ENCODE peak calls at places on chromosome 13, in nine cellular contexts. N is T-helper 22 cell, V is head of caudate nucleus, Z is endodermal cell, J is NCI-H774, P is T-helper 17 cell, L is heart right ventricle, H is endothelial cell, C is GM10248. W is an unnamed sample.
A peak's percentile ranks its signal among the peaks of the same experiment; 100 is the strongest.

GRCh38 chr13:60976367-60976766 is 439.3 kb downstream of the PCDH20 start:
- DNase-seq in N (no peak), V (no peak), Z (no peak), J (no peak), P (no peak), L (no peak), H (no peak), C (no peak), W (peak; percentile 64)

GRCh38 chr13:110472904-110473563 is 88.5 kb downstream of the RAB20 start:
- DNase-seq in N (no peak), V (no peak), Z (no peak), J (no peak), P (no peak), L (no peak), H (no peak), C (no peak), W (no peak)

GRCh38 chr13:108086678-108087077 is 128.7 kb downstream of the LIG4 start:
- DNase-seq in N (no peak), V (no peak), Z (peak; percentile 75), J (no peak), P (no peak), L (no peak), H (peak; percentile 8), C (no peak), W (no peak)

GRCh38 chr13:93472296-93472695 is 245.7 kb downstream of the GPC6 start:
- DNase-seq in N (no peak), V (no peak), Z (no peak), J (no peak), P (no peak), L (no peak), H (no peak), C (no peak), W (no peak)

GRCh38 chr13:102128216-102128800 is 273.5 kb downstream of the FGF14 start:
- DNase-seq in N (no peak), V (no peak), Z (peak; percentile 50), J (no peak), P (no peak), L (no peak), H (no peak), C (no peak), W (no peak)

GRCh38 chr13:57988276-57988675 is 356.7 kb downstream of the PCDH17 start:
- DNase-seq in N (no peak), V (no peak), Z (no peak), J (no peak), P (no peak), L (no peak), H (no peak), C (no peak), W (no peak)

GRCh38 chr13:43305416-43305815 is 282.0 kb downstream of the DNAJC15 start:
- DNase-seq in N (no peak), V (no peak), Z (no peak), J (no peak), P (no peak), L (no peak), H (no peak), C (no peak), W (no peak)

GRCh38 chr13:86788624-86789023 is 882.5 kb upstream of the SLITRK5 start:
- DNase-seq in N (no peak), V (no peak), Z (no peak), J (no peak), P (no peak), L (no peak), H (no peak), C (no peak), W (no peak)

GRCh38 chr13:110251227-110251791 is 55.6 kb downstream of the COL4A1 start:
- DNase-seq in N (no peak), V (no peak), Z (no peak), J (no peak), P (no peak), L (no peak), H (no peak), C (no peak), W (no peak)

GRCh38 chr13:25775275-25775674 is 276.5 kb downstream of the SHISA2 start:
- DNase-seq in N (no peak), V (no peak), Z (no peak), J (no peak), P (no peak), L (no peak), H (no peak), C (no peak), W (no peak)

GRCh38 chr13:50161052-50161451 is 145.8 kb downstream of the KCNRG start:
- DNase-seq in N (no peak), V (no peak), Z (no peak), J (no peak), P (no peak), L (no peak), H (no peak), C (no peak), W (peak; percentile 69)

GRCh38 chr13:19862511-19863313 is 737 bp downstream of the ZMYM5 start:
- DNase-seq in N (peak; percentile 26), V (peak; percentile 38), Z (peak; percentile 69), J (no peak), P (peak; percentile 25), L (peak; percentile 29), H (no peak), C (peak; percentile 43), W (peak; percentile 38)

GRCh38 chr13:113159701-113160100 is 1.3 kb downstream of the PROZ start:
- DNase-seq in N (no peak), V (no peak), Z (peak; percentile 49), J (no peak), P (no peak), L (no peak), H (no peak), C (no peak), W (no peak)

GRCh38 chr13:98187155-98187726 is 10.2 kb upstream of the RNF113B start:
- DNase-seq in N (no peak), V (no peak), Z (no peak), J (no peak), P (no peak), L (no peak), H (no peak), C (no peak), W (no peak)